ENCODE peak calls at places on chromosome 17, in five cellular contexts. S is GM23338, R is breast epithelium, C is left ventricle myocardium inferior, V is RWPE1. G is an unnamed sample.
A peak's percentile ranks its signal among the peaks of the same experiment; 100 is the strongest.

GRCh38 chr17:9239821-9240658 is 218.7 kb downstream of the NTN1 start:
- DNase-seq in R (peak; percentile 73), C (peak; percentile 82), V (peak; percentile 82), S (peak; percentile 66), G (peak; percentile 99)

GRCh38 chr17:58224315-58224714 is 5.3 kb upstream of the MKS1 start:
- DNase-seq in V (peak; percentile 80), S (no peak), C (no peak), R (no peak), G (no peak)

GRCh38 chr17:45172541-45173286 is 11.0 kb downstream of the HEXIM2 start:
- DNase-seq in V (peak; percentile 89), C (peak; percentile 61), S (peak; percentile 63), R (peak; percentile 66), G (peak; percentile 86)

GRCh38 chr17:74274060-74274702 is at the start of gene DNAI2:
- DNase-seq in V (no peak), C (no peak), R (no peak), S (peak; percentile 79), G (no peak)

GRCh38 chr17:68955181-68955841 is at the start of gene ABCA8:
- DNase-seq in S (no peak), C (no peak), R (no peak), V (no peak), G (no peak)

GRCh38 chr17:10127819-10128375 is 70.5 kb downstream of the GAS7 start:
- DNase-seq in S (peak; percentile 19), V (no peak), R (no peak), C (peak; percentile 87), G (peak; percentile 94)

GRCh38 chr17:49575524-49576120 is at the start of gene NXPH3:
- DNase-seq in R (peak; percentile 72), S (peak; percentile 88), C (peak; percentile 75), V (peak; percentile 67), G (peak; percentile 97)

GRCh38 chr17:57459286-57459915 is 203.1 kb downstream of the MSI2 start:
- DNase-seq in R (no peak), C (no peak), S (no peak), V (no peak), G (peak; percentile 19)

GRCh38 chr17:46776298-46777005 is 42.0 kb downstream of the WNT3 start:
- DNase-seq in C (no peak), S (no peak), R (no peak), V (no peak), G (no peak)

GRCh38 chr17:63435681-63436522 is 10.2 kb downstream of the CYB561 start:
- DNase-seq in R (peak; percentile 74), C (no peak), V (peak; percentile 83), S (peak; percentile 84), G (peak; percentile 84)

GRCh38 chr17:49822829-49823228 is 25.0 kb downstream of the TAC4 start:
- DNase-seq in V (no peak), S (no peak), R (no peak), C (peak; percentile 67), G (peak; percentile 19)

GRCh38 chr17:7222093-7222971 is 2.6 kb downstream of the ACADVL start:
- DNase-seq in R (no peak), V (no peak), C (no peak), S (no peak), G (no peak)

GRCh38 chr17:47238321-47239010 is 15.2 kb upstream of the ITGB3 start:
- DNase-seq in C (no peak), R (no peak), V (no peak), S (no peak), G (no peak)

GRCh38 chr17:8623591-8623990 is 6.9 kb downstream of the MYH10 start:
- DNase-seq in S (no peak), R (no peak), C (no peak), V (no peak), G (peak; percentile 83)

GRCh38 chr17:7887482-7888183 is 956 bp upstream of the CHD3 start:
- DNase-seq in C (peak; percentile 93), S (peak; percentile 90), V (peak; percentile 97), R (peak; percentile 96), G (peak; percentile 99)

GRCh38 chr17:15157051-15157450 is 108.1 kb downstream of the PMP22 start:
- DNase-seq in V (no peak), R (no peak), C (no peak), S (no peak), G (no peak)

GRCh38 chr17:74639704-74640142 is 16.2 kb upstream of the CD300E start:
- DNase-seq in V (no peak), S (no peak), C (no peak), R (no peak), G (no peak)

GRCh38 chr17:60993497-60993896 is 315.8 kb downstream of the BCAS3 start:
- DNase-seq in V (no peak), C (no peak), R (no peak), S (no peak), G (no peak)

GRCh38 chr17:74862108-74862901 is 2.6 kb upstream of the GRIN2C start:
- DNase-seq in V (no peak), C (peak; percentile 65), S (peak; percentile 90), R (peak; percentile 67), G (peak; percentile 99)

GRCh38 chr17:62652251-62653001 is 25.0 kb downstream of the MRC2 start:
- DNase-seq in R (peak; percentile 65), V (no peak), C (peak; percentile 74), S (peak; percentile 64), G (peak; percentile 94)

GRCh38 chr17:81713556-81714411 is 1.7 kb downstream of the SLC25A10 start:
- DNase-seq in C (no peak), S (no peak), R (no peak), V (no peak), G (peak; percentile 90)
- H3K27ac ChIP-seq in C (no peak overlapping the region), S (no peak overlapping the region), R (peak overlapping the region; percentile 48), V (peak overlapping the region; percentile 89), G (no peak overlapping the region)

DNA sequence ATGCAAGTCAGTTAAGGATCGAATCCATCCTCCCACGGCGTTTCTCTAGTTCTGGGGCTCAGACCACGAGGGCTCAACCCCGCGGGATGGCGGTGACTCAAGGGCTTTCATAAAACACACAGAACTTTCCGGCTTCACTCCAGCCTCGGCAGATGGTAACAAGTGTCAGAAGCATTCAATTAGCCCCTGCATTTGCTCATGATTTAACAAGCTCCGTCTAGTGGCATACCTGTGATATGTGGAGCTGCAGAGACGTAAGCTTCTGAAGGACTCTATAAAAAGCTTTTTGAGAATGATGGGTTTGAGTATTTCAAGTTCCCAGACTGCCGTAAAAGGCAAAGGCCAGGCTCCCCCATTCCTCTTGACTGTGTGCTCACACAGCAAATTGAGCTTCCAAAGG is 91.3 kb upstream of the SEC14L1 start:
- DNase-seq in S (no peak), R (no peak), C (no peak), V (no peak), G (peak; percentile 63)
- TF ChIP-seq CTCF in S (no peak), R (no peak), C (no peak), V (no peak), G (no peak)

GRCh38 chr17:79842136-79842655 is 3.0 kb upstream of the CBX4 start:
- DNase-seq in C (no peak), R (no peak), S (peak; percentile 59), V (no peak), G (no peak)
- H3K27ac ChIP-seq in C (no peak overlapping the region), R (peak overlapping the region; percentile 98), S (no peak overlapping the region), V (no peak overlapping the region), G (no peak overlapping the region)

DNA sequence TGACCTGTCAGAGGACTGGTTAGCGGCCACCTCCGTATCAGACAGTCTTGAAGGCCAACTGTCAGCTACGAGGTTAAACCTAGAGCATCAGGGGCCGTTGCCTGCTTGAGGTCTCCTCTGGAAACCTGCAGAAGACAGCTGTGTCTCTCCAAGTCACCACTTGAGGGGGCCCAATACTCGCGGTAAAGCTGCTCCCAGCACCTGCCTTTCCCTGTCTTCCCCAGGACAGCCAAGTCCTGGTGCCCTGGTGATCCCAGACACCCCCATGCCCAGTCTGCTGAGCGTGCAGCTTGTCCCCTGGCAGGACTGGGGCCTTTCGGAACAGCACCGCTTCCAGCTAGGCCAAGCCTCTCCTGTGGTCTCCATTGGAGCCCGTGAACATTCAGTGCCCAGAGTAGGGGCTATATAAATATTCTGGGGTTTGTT is 80.1 kb downstream of the DNAH17 start:
- DNase-seq in S (peak; percentile 91), C (peak; percentile 69), R (peak; percentile 75), V (peak; percentile 83), G (peak; percentile 98)
- TF ChIP-seq CTCF in S (peak; percentile 96), C (peak; percentile 86), R (no peak), V (peak; percentile 85), G (peak; percentile 80)